ENCODE peak calls at places on chromosome 15, in ten cellular contexts. V is stimulated activated naive CD4-positive, alpha-beta T cell treated with Interleukin-2 at 50 U/mL for 16 hours; B is NCI-H524; Y is neural crest cell; J is ACHN; E is stromal cell of bone marrow; W is GDM1; S is CD4-positive, alpha-beta T cell; Q is AG10803; T is stimulated activated CD8-positive, alpha-beta memory T cell treated with anti-CD3 and anti-CD28 coated beads, Interleukin-4, amount 100 ng/mL, for 24 hours. P is an unnamed sample.

GRCh38 chr15:60353245-60353940 is 44.4 kb downstream of the ANXA2 start:
- DNase-seq in V (no peak), B (no peak), Y (no peak), J (no peak), E (no peak), W (no peak), S (no peak), Q (no peak), T (no peak), P (no peak)

GRCh38 chr15:67902579-67902979 is 62.7 kb upstream of the RNU6-1 start:
- DNase-seq in V (no peak), B (no peak), Y (no peak), J (no peak), E (no peak), W (no peak), S (no peak), Q (no peak), T (no peak), P (no peak)

GRCh38 chr15:74584779-74585178 is 30.9 kb upstream of the CLK3 start:
- DNase-seq in V (no peak), B (no peak), Y (no peak), J (no peak), E (no peak), W (no peak), S (no peak), Q (no peak), T (no peak), P (no peak)

GRCh38 chr15:47466357-47466756 is 250.9 kb upstream of the SEMA6D start:
- DNase-seq in V (no peak), B (no peak), Y (no peak), J (no peak), E (peak), W (no peak), S (no peak), Q (peak), T (no peak), P (no peak)

GRCh38 chr15:89436560-89437311 is 59.6 kb downstream of the RHCG start:
- DNase-seq in V (no peak), B (no peak), Y (no peak), J (no peak), E (no peak), W (no peak), S (no peak), Q (no peak), T (no peak), P (no peak)

GRCh38 chr15:70875001-70875782 is 17.0 kb downstream of the THAP10 start:
- DNase-seq in V (no peak), B (no peak), Y (no peak), J (peak), E (no peak), W (no peak), S (no peak), Q (peak), T (no peak), P (no peak)

GRCh38 chr15:33309602-33310276 is 1.0 kb upstream of the RYR3 start:
- DNase-seq in V (no peak), B (peak), Y (no peak), J (peak), E (no peak), W (no peak), S (no peak), Q (no peak), T (no peak), P (no peak)

GRCh38 chr15:63135281-63135680 is 13.6 kb downstream of the LACTB start:
- DNase-seq in V (no peak), B (no peak), Y (no peak), J (no peak), E (peak), W (no peak), S (no peak), Q (no peak), T (no peak), P (no peak)

GRCh38 chr15:92928351-92928750 is 28.2 kb downstream of the CHD2 start:
- DNase-seq in V (no peak), B (no peak), Y (no peak), J (no peak), E (no peak), W (no peak), S (no peak), Q (no peak), T (no peak), P (no peak)

GRCh38 chr15:43423793-43424192 is 52.9 kb downstream of the TUBGCP4 start:
- DNase-seq in V (no peak), B (no peak), Y (no peak), J (no peak), E (no peak), W (no peak), S (no peak), Q (no peak), T (no peak), P (no peak)

GRCh38 chr15:99509686-99510461 is 55.9 kb upstream of the MEF2A start:
- DNase-seq in V (no peak), B (no peak), Y (no peak), J (no peak), E (no peak), W (peak), S (no peak), Q (peak), T (no peak), P (peak)

GRCh38 chr15:29736012-29736744 is 86.1 kb downstream of the TJP1 start:
- DNase-seq in V (no peak), B (no peak), Y (no peak), J (peak), E (no peak), W (no peak), S (no peak), Q (no peak), T (no peak), P (no peak)

GRCh38 chr15:62637498-62637897 is 405.0 kb upstream of the TPM1 start:
- DNase-seq in V (no peak), B (no peak), Y (no peak), J (peak), E (no peak), W (no peak), S (no peak), Q (no peak), T (no peak), P (no peak)

GRCh38 chr15:57320543-57321220 is 55.6 kb upstream of the CGNL1 start:
- DNase-seq in V (no peak), B (no peak), Y (no peak), J (no peak), E (peak), W (no peak), S (no peak), Q (peak), T (no peak), P (peak)

GRCh38 chr15:33091983-33092688 is 102.4 kb downstream of the FMN1 start:
- DNase-seq in V (no peak), B (no peak), Y (no peak), J (no peak), E (no peak), W (no peak), S (no peak), Q (no peak), T (no peak), P (no peak)

GRCh38 chr15:59296181-59296617 is 76.5 kb downstream of the MYO1E start:
- DNase-seq in V (no peak), B (no peak), Y (no peak), J (peak), E (peak), W (no peak), S (no peak), Q (peak), T (no peak), P (no peak)

GRCh38 chr15:74565381-74566085 is 24.5 kb downstream of the ARID3B start:
- DNase-seq in V (no peak), B (peak), Y (no peak), J (no peak), E (no peak), W (no peak), S (no peak), Q (no peak), T (no peak), P (no peak)

GRCh38 chr15:56916825-56917477 is 1.5 kb upstream of the TCF12 start:
- DNase-seq in V (no peak), B (no peak), Y (no peak), J (no peak), E (no peak), W (no peak), S (no peak), Q (no peak), T (no peak), P (no peak)

GRCh38 chr15:50358805-50359204 is 3.8 kb upstream of the GABPB1 start:
- DNase-seq in V (no peak), B (no peak), Y (no peak), J (peak), E (no peak), W (peak), S (peak), Q (peak), T (no peak), P (no peak)

GRCh38 chr15:31312220-31312619 is 14.4 kb upstream of the KLF13 start:
- DNase-seq in V (no peak), B (no peak), Y (no peak), J (no peak), E (no peak), W (no peak), S (no peak), Q (no peak), T (no peak), P (no peak)

GRCh38 chr15:48645558-48646330 is at the start of gene FBN1:
- DNase-seq in V (no peak), B (peak), Y (peak), J (peak), E (peak), W (no peak), S (no peak), Q (peak), T (no peak), P (no peak)

GRCh38 chr15:43253431-43254403 is 13.0 kb downstream of the TGM5 start:
- DNase-seq in V (peak), B (no peak), Y (no peak), J (peak), E (no peak), W (no peak), S (no peak), Q (peak), T (no peak), P (no peak)